ENCODE peak calls at places on chromosomes 1 and 21, in five cellular contexts. H is NCI-H345; N is activated CD8-positive, alpha-beta memory T cell treated with anti-CD3 and anti-CD28 coated beads for 24 hours; V is amygdala; O is HFFc6. J is an unnamed sample.

GRCh38 chr1:151334822-151335221 is 7.6 kb upstream of the PI4KB start:
- DNase-seq in H (no peak), O (no peak), N (no peak), V (no peak), J (no peak)

GRCh38 chr21:42539931-42540343 is 26.3 kb downstream of the SLC37A1 start:
- DNase-seq in O (no peak), N (no peak), V (no peak), H (no peak), J (no peak)

GRCh38 chr1:233707153-233707905 is 93.4 kb downstream of the KCNK1 start:
- DNase-seq in V (no peak), H (no peak), O (no peak), N (no peak), J (peak; percentile 0)

GRCh38 chr1:51671527-51672325 is 54.8 kb downstream of the OSBPL9 start:
- DNase-seq in O (peak; percentile 60), H (no peak), N (no peak), V (no peak), J (peak; percentile 77)

GRCh38 chr1:39116868-39117728 is 87.4 kb upstream of the MACF1 start:
- DNase-seq in H (no peak), O (peak; percentile 79), V (no peak), N (no peak), J (no peak)

GRCh38 chr21:39098696-39099111 is 84.5 kb downstream of the PSMG1 start:
- DNase-seq in O (no peak), H (no peak), V (no peak), N (no peak), J (no peak)

GRCh38 chr1:226957714-226958113 is 17.6 kb downstream of the COQ8A start:
- DNase-seq in O (no peak), H (no peak), N (no peak), V (no peak), J (no peak)

GRCh38 chr1:223343692-223344091 is 20.3 kb downstream of the SUSD4 start:
- DNase-seq in O (no peak), N (no peak), H (no peak), V (no peak), J (no peak)

GRCh38 chr1:206693029-206693428 is 8.3 kb downstream of the MAPKAPK2 start:
- DNase-seq in V (no peak), H (no peak), N (no peak), O (peak; percentile 84), J (peak; percentile 77)

GRCh38 chr1:236417325-236417724 is 23.2 kb downstream of the EDARADD start:
- DNase-seq in V (no peak), N (no peak), H (no peak), O (no peak), J (no peak)

GRCh38 chr21:36239585-36239984 is 80.4 kb upstream of the MORC3 start:
- DNase-seq in V (no peak), N (no peak), H (no peak), O (no peak), J (no peak)

GRCh38 chr1:1075148-1075935 is 1.2 kb upstream of the RNF223 start:
- DNase-seq in V (no peak), O (no peak), H (no peak), N (peak; percentile 58), J (no peak)

GRCh38 chr1:206873603-206874188 is 8.3 kb downstream of the IL20 start:
- DNase-seq in N (no peak), H (no peak), O (no peak), V (no peak), J (no peak)

GRCh38 chr1:216531308-216532239 is 108.3 kb upstream of the USH2A start:
- DNase-seq in H (peak; percentile 47), O (peak; percentile 7), V (no peak), N (no peak), J (peak; percentile 43)

GRCh38 chr1:188782220-188782841 is 1695.3 kb downstream of the BRINP3 start:
- DNase-seq in H (peak; percentile 2), O (no peak), N (no peak), V (no peak), J (peak; percentile 0)

GRCh38 chr1:41875487-41875886 is 43.2 kb downstream of the HIVEP3 start:
- DNase-seq in O (no peak), N (no peak), H (no peak), V (no peak), J (no peak)

GRCh38 chr1:6260433-6260934 is 414 bp downstream of the GPR153 start:
- DNase-seq in N (no peak), V (no peak), O (no peak), H (peak; percentile 39), J (no peak)

GRCh38 chr21:44498965-44499560 is 40.9 kb downstream of the KRTAP10-1 start:
- DNase-seq in N (no peak), O (no peak), H (peak; percentile 60), V (no peak), J (no peak)

GRCh38 chr1:229710746-229711145 is 84.7 kb downstream of the URB2 start:
- DNase-seq in V (no peak), N (no peak), O (no peak), H (no peak), J (no peak)

GRCh38 chr1:54800899-54801759 is at the start of gene TTC22:
- DNase-seq in N (peak; percentile 84), H (no peak), O (no peak), V (no peak), J (peak; percentile 28)

GRCh38 chr21:36209626-36210171 is 53.1 kb downstream of the DOP1B start:
- DNase-seq in V (no peak), O (peak; percentile 68), N (no peak), H (peak; percentile 49), J (peak; percentile 71)